ENCODE peak calls at places on chromosomes 13 and 19, in five cellular contexts. One of them, this sample, is unnamed.

GRCh38 chr19:3608750-3609322 is 2.2 kb upstream of the TBXA2R start:
- DNase-seq in amniotic epithelial cell: no peak
- DNase-seq in stromal cell of bone marrow: no peak
- DNase-seq in mesothelial cell of epicardium: no peak
- DNase-seq in endodermal cell: no peak
- DNase-seq in this sample: no peak

GRCh38 chr13:33153421-33154381 is 131.9 kb downstream of the STARD13 start:
- DNase-seq in amniotic epithelial cell: no peak
- DNase-seq in stromal cell of bone marrow: peak
- DNase-seq in mesothelial cell of epicardium: no peak
- DNase-seq in endodermal cell: peak
- DNase-seq in this sample: no peak

GRCh38 chr19:13463296-13463695 is 43.0 kb downstream of the CACNA1A start:
- DNase-seq in amniotic epithelial cell: no peak
- DNase-seq in stromal cell of bone marrow: peak
- DNase-seq in mesothelial cell of epicardium: peak
- DNase-seq in endodermal cell: peak
- DNase-seq in this sample: no peak

GRCh38 chr13:43848250-43848649 is 31.3 kb downstream of the CCDC122 start:
- DNase-seq in amniotic epithelial cell: peak
- DNase-seq in stromal cell of bone marrow: no peak
- DNase-seq in mesothelial cell of epicardium: no peak
- DNase-seq in endodermal cell: no peak
- DNase-seq in this sample: no peak

GRCh38 chr19:14670408-14670807 is 4.2 kb downstream of the ADGRE3 start:
- DNase-seq in amniotic epithelial cell: no peak
- DNase-seq in stromal cell of bone marrow: no peak
- DNase-seq in mesothelial cell of epicardium: no peak
- DNase-seq in endodermal cell: no peak
- DNase-seq in this sample: no peak

GRCh38 chr19:49193822-49194394 is 36.3 kb downstream of the TRPM4 start:
- DNase-seq in amniotic epithelial cell: no peak
- DNase-seq in stromal cell of bone marrow: no peak
- DNase-seq in mesothelial cell of epicardium: no peak
- DNase-seq in endodermal cell: no peak
- DNase-seq in this sample: no peak

GRCh38 chr19:1911098-1911497 is 5.9 kb downstream of the ADAT3 start:
- DNase-seq in amniotic epithelial cell: no peak
- DNase-seq in stromal cell of bone marrow: no peak
- DNase-seq in mesothelial cell of epicardium: no peak
- DNase-seq in endodermal cell: no peak
- DNase-seq in this sample: no peak

GRCh38 chr13:25375727-25376358 is 4.1 kb downstream of the ATP8A2 start:
- DNase-seq in amniotic epithelial cell: peak
- DNase-seq in stromal cell of bone marrow: peak
- DNase-seq in mesothelial cell of epicardium: no peak
- DNase-seq in endodermal cell: peak
- DNase-seq in this sample: no peak

GRCh38 chr19:47427241-47428176 is 8.2 kb upstream of the MEIS3 start:
- DNase-seq in amniotic epithelial cell: no peak
- DNase-seq in stromal cell of bone marrow: no peak
- DNase-seq in mesothelial cell of epicardium: peak
- DNase-seq in endodermal cell: peak
- DNase-seq in this sample: peak

GRCh38 chr19:1054102-1055027 is 12.6 kb upstream of the ARHGAP45 start:
- DNase-seq in amniotic epithelial cell: no peak
- DNase-seq in stromal cell of bone marrow: no peak
- DNase-seq in mesothelial cell of epicardium: no peak
- DNase-seq in endodermal cell: no peak
- DNase-seq in this sample: no peak

GRCh38 chr19:39937094-39937493 is 2.7 kb upstream of the FCGBP start:
- DNase-seq in amniotic epithelial cell: no peak
- DNase-seq in stromal cell of bone marrow: no peak
- DNase-seq in mesothelial cell of epicardium: no peak
- DNase-seq in endodermal cell: no peak
- DNase-seq in this sample: no peak

GRCh38 chr13:98033277-98034247 is 80.1 kb downstream of the IPO5 start:
- DNase-seq in amniotic epithelial cell: peak
- DNase-seq in stromal cell of bone marrow: peak
- DNase-seq in mesothelial cell of epicardium: no peak
- DNase-seq in endodermal cell: peak
- DNase-seq in this sample: no peak

GRCh38 chr13:112078879-112079526 is 12.1 kb downstream of the SOX1 start:
- DNase-seq in amniotic epithelial cell: no peak
- DNase-seq in stromal cell of bone marrow: no peak
- DNase-seq in mesothelial cell of epicardium: no peak
- DNase-seq in endodermal cell: peak
- DNase-seq in this sample: no peak

GRCh38 chr13:110648848-110649421 is 33.6 kb downstream of the NAXD start:
- DNase-seq in amniotic epithelial cell: no peak
- DNase-seq in stromal cell of bone marrow: no peak
- DNase-seq in mesothelial cell of epicardium: no peak
- DNase-seq in endodermal cell: peak
- DNase-seq in this sample: no peak

GRCh38 chr13:30148171-30148754 is 159.1 kb downstream of the KATNAL1 start:
- DNase-seq in amniotic epithelial cell: no peak
- DNase-seq in stromal cell of bone marrow: no peak
- DNase-seq in mesothelial cell of epicardium: no peak
- DNase-seq in endodermal cell: no peak
- DNase-seq in this sample: no peak

GRCh38 chr13:42747399-42747873 is 33.9 kb upstream of the FAM216B start:
- DNase-seq in amniotic epithelial cell: peak
- DNase-seq in stromal cell of bone marrow: peak
- DNase-seq in mesothelial cell of epicardium: no peak
- DNase-seq in endodermal cell: no peak
- DNase-seq in this sample: no peak

GRCh38 chr13:95858286-95859075 is 181.5 kb downstream of the DNAJC3 start:
- DNase-seq in amniotic epithelial cell: peak
- DNase-seq in stromal cell of bone marrow: peak
- DNase-seq in mesothelial cell of epicardium: no peak
- DNase-seq in endodermal cell: no peak
- DNase-seq in this sample: no peak

GRCh38 chr19:29715695-29716581 is 877 bp upstream of the C19orf12 start:
- DNase-seq in amniotic epithelial cell: peak
- DNase-seq in stromal cell of bone marrow: no peak
- DNase-seq in mesothelial cell of epicardium: no peak
- DNase-seq in endodermal cell: no peak
- DNase-seq in this sample: no peak

GRCh38 chr13:30091035-30091434 is 216.3 kb downstream of the KATNAL1 start:
- DNase-seq in amniotic epithelial cell: no peak
- DNase-seq in stromal cell of bone marrow: no peak
- DNase-seq in mesothelial cell of epicardium: no peak
- DNase-seq in endodermal cell: no peak
- DNase-seq in this sample: no peak

GRCh38 chr19:55426042-55426441 is 17.1 kb downstream of the SHISA7 start:
- DNase-seq in amniotic epithelial cell: no peak
- DNase-seq in stromal cell of bone marrow: no peak
- DNase-seq in mesothelial cell of epicardium: no peak
- DNase-seq in endodermal cell: no peak
- DNase-seq in this sample: no peak

GRCh38 chr13:41675306-41675705 is 218.0 kb downstream of the RGCC start:
- DNase-seq in amniotic epithelial cell: peak
- DNase-seq in stromal cell of bone marrow: no peak
- DNase-seq in mesothelial cell of epicardium: no peak
- DNase-seq in endodermal cell: no peak
- DNase-seq in this sample: no peak

GRCh38 chr19:39160889-39161672 is 35.5 kb downstream of the PAK4 start:
- DNase-seq in amniotic epithelial cell: peak
- DNase-seq in stromal cell of bone marrow: peak
- DNase-seq in mesothelial cell of epicardium: no peak
- DNase-seq in endodermal cell: no peak
- DNase-seq in this sample: no peak

GRCh38 chr19:11422163-11423068 is 3.3 kb upstream of the RGL3 start:
- DNase-seq in amniotic epithelial cell: peak
- DNase-seq in stromal cell of bone marrow: no peak
- DNase-seq in mesothelial cell of epicardium: peak
- DNase-seq in endodermal cell: peak
- DNase-seq in this sample: peak

GRCh38 chr19:1486720-1487575 is 3.2 kb downstream of the PCSK4 start:
- DNase-seq in amniotic epithelial cell: no peak
- DNase-seq in stromal cell of bone marrow: no peak
- DNase-seq in mesothelial cell of epicardium: no peak
- DNase-seq in endodermal cell: no peak
- DNase-seq in this sample: peak

GRCh38 chr13:107461751-107462150 is 753.6 kb downstream of the LIG4 start:
- DNase-seq in amniotic epithelial cell: no peak
- DNase-seq in stromal cell of bone marrow: peak
- DNase-seq in mesothelial cell of epicardium: no peak
- DNase-seq in endodermal cell: no peak
- DNase-seq in this sample: no peak

GRCh38 chr19:13053238-13053637 is 49.4 kb downstream of the LYL1 start:
- DNase-seq in amniotic epithelial cell: no peak
- DNase-seq in stromal cell of bone marrow: no peak
- DNase-seq in mesothelial cell of epicardium: no peak
- DNase-seq in endodermal cell: no peak
- DNase-seq in this sample: no peak

GRCh38 chr13:20801704-20802103 is 27.9 kb upstream of the EEF1AKMT1 start:
- DNase-seq in amniotic epithelial cell: no peak
- DNase-seq in stromal cell of bone marrow: no peak
- DNase-seq in mesothelial cell of epicardium: no peak
- DNase-seq in endodermal cell: no peak
- DNase-seq in this sample: no peak